ENCODE peak calls at places on chromosome 3, in four cellular contexts. I, A, C and Z are unnamed samples. For H3K9me3, the result is how much of the 10 kb centered on the place peaks cover.

GRCh38 chr3:16942955-16943354 is 58.2 kb downstream of the PLCL2 start:
- DNase-seq in I (no peak), A (no peak), C (no peak), Z (no peak)

GRCh38 chr3:10352146-10352911 is 31.4 kb upstream of the SEC13 start:
- DNase-seq in I (no peak), A (no peak), C (no peak), Z (no peak)

GRCh38 chr3:117486709-117487394 is 777.3 kb downstream of the TUSC7 start:
- DNase-seq in I (no peak), A (peak), C (no peak), Z (no peak)

GRCh38 chr3:165185707-165186327 is 10.4 kb downstream of the SLITRK3 start:
- DNase-seq in I (no peak), A (peak), C (peak), Z (no peak)

GRCh38 chr3:126480864-126481263 is 5.2 kb upstream of the ZXDC start:
- DNase-seq in I (no peak), A (no peak), C (no peak), Z (no peak)

GRCh38 chr3:112445839-112446238 is 53.4 kb downstream of the BTLA start:
- DNase-seq in I (no peak), A (no peak), C (no peak), Z (no peak)

GRCh38 chr3:119937229-119937628 is 155.3 kb downstream of the NR1I2 start:
- DNase-seq in I (no peak), A (peak), C (no peak), Z (peak)

GRCh38 chr3:58323795-58324674 is 8.7 kb upstream of the PXK start:
- DNase-seq in I (no peak), A (no peak), C (no peak), Z (no peak)

GRCh38 chr3:58222161-58222724 is 11.5 kb upstream of the DNASE1L3 start:
- DNase-seq in I (no peak), A (no peak), C (no peak), Z (no peak)

GRCh38 chr3:150847433-150847832 is 57.8 kb downstream of the MINDY4B start:
- DNase-seq in I (no peak), A (no peak), C (no peak), Z (no peak)

GRCh38 chr3:46628980-46629379 is 16.7 kb downstream of the FAM240A start:
- DNase-seq in I (no peak), A (no peak), C (no peak), Z (no peak)

GRCh38 chr3:124565013-124565412 is 165.2 kb upstream of the UMPS start:
- DNase-seq in I (no peak), A (peak), C (no peak), Z (peak)

GRCh38 chr3:3170998-3171397 is 8.5 kb downstream of the CRBN start:
- DNase-seq in I (no peak), A (peak), C (no peak), Z (no peak)

GRCh38 chr3:125310623-125311076 is 64.5 kb downstream of the ZNF148 start:
- DNase-seq in I (no peak), A (peak), C (no peak), Z (peak)

GRCh38 chr3:32056559-32057290 is 49.7 kb upstream of the GPD1L start:
- DNase-seq in I (no peak), A (no peak), C (no peak), Z (no peak)

GRCh38 chr3:13623101-13623654 is 74.3 kb downstream of the FBLN2 start:
- DNase-seq in I (no peak), A (no peak), C (peak), Z (no peak)

GRCh38 chr3:58161435-58162398 is 49.1 kb downstream of the DNASE1L3 start:
- DNase-seq in I (no peak), A (no peak), C (peak), Z (peak)

GRCh38 chr3:46853441-46854410 is 9.5 kb downstream of the MYL3 start:
- DNase-seq in I (peak), A (no peak), C (peak), Z (no peak)

GRCh38 chr3:172341482-172342059 is 106.7 kb downstream of the GHSR start:
- DNase-seq in I (no peak), A (peak), C (no peak), Z (peak)

GRCh38 chr3:69210068-69210730 is 87.8 kb upstream of the LMOD3 start:
- DNase-seq in I (no peak), A (no peak), C (no peak), Z (no peak)

GRCh38 chr3:5022966-5023776 is 43.9 kb downstream of the BHLHE40 start:
- DNase-seq in I (no peak), A (no peak), C (no peak), Z (no peak)

GRCh38 chr3:72976182-72976825 is 20.3 kb upstream of the PPP4R2 start:
- DNase-seq in I (no peak), A (no peak), C (no peak), Z (no peak)
- H3K27ac ChIP-seq in I (peak), A (no peak), C (no peak), Z (no peak)

DNA sequence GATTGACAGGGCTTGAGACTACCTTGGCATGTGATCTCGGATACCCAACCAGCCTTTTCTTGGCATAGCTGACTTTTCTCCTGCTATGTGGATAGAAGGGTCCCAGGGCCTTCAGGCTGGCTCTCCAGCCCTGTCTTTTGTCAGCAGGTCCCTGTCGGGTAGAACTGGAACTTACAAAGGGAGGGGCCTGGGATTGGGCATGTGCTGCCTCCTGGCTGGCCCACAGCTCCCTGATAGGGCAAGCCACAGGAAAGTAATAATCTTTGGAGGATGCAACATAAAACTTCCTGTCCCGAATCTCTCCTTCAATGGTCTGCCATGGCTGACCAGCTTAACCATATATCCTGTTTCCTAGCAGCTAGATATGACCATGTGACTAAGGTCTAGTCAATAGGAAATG is 89.1 kb downstream of the ABHD5 start:
- DNase-seq in I (no peak), A (no peak), C (no peak), Z (no peak)
- H3K9me3 ChIP-seq in I (under half), A (under half), C (under half), Z (under half)

DNA sequence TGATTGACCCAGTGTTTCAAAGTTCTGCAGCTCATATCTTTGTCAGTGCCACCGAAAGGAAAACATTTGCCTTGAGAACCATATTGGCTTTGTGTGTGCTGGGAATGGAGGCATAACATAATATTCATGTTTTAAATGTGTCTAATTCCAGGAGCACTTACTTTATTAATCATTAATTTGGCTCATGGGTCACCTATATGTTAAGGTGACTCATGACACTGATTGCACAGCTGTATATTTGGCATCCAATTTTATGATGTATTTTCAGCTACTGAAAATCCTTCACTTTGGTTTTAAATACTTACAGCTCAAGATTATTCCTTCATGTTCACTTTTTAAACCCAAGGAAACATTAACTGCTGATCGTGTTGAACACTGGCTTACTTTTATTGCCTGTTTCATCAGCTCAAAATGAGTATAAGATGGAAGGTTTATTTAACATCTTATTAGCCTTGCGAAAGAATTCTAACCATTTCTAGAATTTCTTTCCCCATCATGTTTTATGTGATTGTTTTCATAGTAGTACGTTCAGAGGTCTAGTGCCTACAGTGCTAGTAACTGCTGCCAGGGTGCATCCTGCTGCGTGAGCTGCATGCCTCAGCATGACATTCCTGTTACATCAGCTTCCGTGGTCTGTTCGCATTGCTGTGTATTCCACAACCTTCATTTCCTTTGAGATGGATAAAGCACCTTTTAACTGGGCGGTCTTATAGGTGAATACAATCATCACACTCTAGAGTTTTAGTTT is 63.7 kb downstream of the LRCH3 start:
- DNase-seq in I (no peak), A (no peak), C (no peak), Z (no peak)
- H3K27ac ChIP-seq in I (no peak), A (no peak), C (no peak), Z (no peak)

DNA sequence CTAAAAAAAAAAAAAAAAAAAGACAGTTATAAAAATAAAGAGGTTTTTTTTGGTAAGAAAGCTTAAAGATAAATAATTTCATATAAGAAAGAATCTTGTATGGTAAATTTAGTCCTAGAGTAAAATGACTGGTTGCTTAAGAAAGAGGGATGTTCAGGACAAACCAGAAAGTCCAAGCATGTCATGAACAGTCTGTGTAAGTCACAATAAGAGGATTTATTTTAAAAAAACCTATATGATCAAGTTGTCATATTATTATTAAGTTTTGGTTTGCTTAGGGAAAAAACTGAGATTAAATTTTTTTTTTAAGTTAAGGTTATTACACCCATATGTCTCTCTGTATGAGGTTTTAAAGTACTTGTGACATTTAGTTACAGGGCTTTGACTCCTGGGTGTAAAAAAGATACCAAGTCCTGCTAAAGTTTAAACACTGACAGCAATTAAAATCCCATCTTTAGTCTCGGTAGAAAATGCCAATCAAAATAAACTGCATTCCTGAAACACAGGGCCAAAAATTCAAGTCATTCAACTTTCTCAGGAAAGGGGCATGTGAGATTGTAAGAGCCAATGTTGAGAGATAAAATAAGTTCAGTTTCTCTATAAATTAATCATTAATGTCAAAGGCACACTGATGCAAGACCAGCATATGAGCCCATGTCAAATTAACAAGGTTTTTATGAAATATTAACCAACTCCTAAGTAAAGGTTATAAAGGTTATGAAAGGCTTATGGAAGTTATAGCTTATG is 8.5 kb upstream of the BDH1 start:
- DNase-seq in I (no peak), A (no peak), C (no peak), Z (no peak)
- H3K9me3 ChIP-seq in I (under half), A (under half), C (under half), Z (under half)

GRCh38 chr3:187613557-187613956 is 56.6 kb downstream of the SST start:
- DNase-seq in I (no peak), A (no peak), C (no peak), Z (no peak)

GRCh38 chr3:187615630-187616029 is 54.6 kb downstream of the SST start:
- DNase-seq in I (no peak), A (no peak), C (no peak), Z (no peak)

GRCh38 chr3:187619461-187619860 is 50.7 kb downstream of the SST start:
- DNase-seq in I (no peak), A (no peak), C (no peak), Z (no peak)

GRCh38 chr3:187618732-187619131 is 51.5 kb downstream of the SST start:
- DNase-seq in I (no peak), A (no peak), C (no peak), Z (no peak)

GRCh38 chr3:187616307-187616939 is 53.8 kb downstream of the SST start:
- DNase-seq in I (no peak), A (peak), C (no peak), Z (peak)
- H3K27ac ChIP-seq in I (no peak), A (no peak), C (no peak), Z (no peak)

GRCh38 chr3:134044459-134044858 is 14.7 kb upstream of the SLCO2A1 start:
- DNase-seq in I (no peak), A (no peak), C (no peak), Z (no peak)
- H3K9me3 ChIP-seq in I (under half), A (under half), C (under half), Z (under half)

GRCh38 chr3:101859882-101860281 is 10.6 kb downstream of the NFKBIZ start:
- DNase-seq in I (no peak), A (no peak), C (no peak), Z (no peak)

GRCh38 chr3:101861212-101861977 is 12.1 kb downstream of the NFKBIZ start:
- DNase-seq in I (no peak), A (no peak), C (no peak), Z (no peak)

GRCh38 chr3:101861978-101862421 is 12.7 kb downstream of the NFKBIZ start:
- DNase-seq in I (no peak), A (no peak), C (no peak), Z (peak)

GRCh38 chr3:101865751-101866509 is 16.6 kb downstream of the NFKBIZ start:
- DNase-seq in I (no peak), A (no peak), C (no peak), Z (peak)

GRCh38 chr3:101862453-101863165 is 13.3 kb downstream of the NFKBIZ start:
- DNase-seq in I (no peak), A (no peak), C (no peak), Z (no peak)
- H3K27ac ChIP-seq in I (no peak), A (no peak), C (no peak), Z (no peak)